ENCODE peak calls at places on chromosomes 4 and X, in four cellular contexts. H is fibroblast of lung, G is GM23248, I is AG10803. J is an unnamed sample.

GRCh38 chrX:98362630-98363029 is 1478.9 kb downstream of the RPA4 start:
- DNase-seq in G (no peak), H (no peak), I (no peak), J (no peak)

GRCh38 chr4:164890691-164891090 is 13.7 kb downstream of the APELA start:
- DNase-seq in G (no peak), I (no peak), H (no peak), J (no peak)

GRCh38 chr4:155405059-155405458 is 28.3 kb upstream of the MAP9 start:
- DNase-seq in I (no peak), G (no peak), H (no peak), J (no peak)

GRCh38 chr4:53997901-53998300 is 66.5 kb downstream of the CHIC2 start:
- DNase-seq in G (no peak), H (peak), I (no peak), J (no peak)

GRCh38 chr4:154004028-154004427 is 215.1 kb upstream of the SFRP2 start:
- DNase-seq in H (peak), G (peak), I (peak), J (no peak)

GRCh38 chr4:55116450-55116849 is 8.9 kb downstream of the KDR start:
- DNase-seq in H (peak), G (peak), I (peak), J (no peak)

GRCh38 chr4:186170966-186171365 is 20.4 kb upstream of the CYP4V2 start:
- DNase-seq in H (no peak), I (no peak), G (no peak), J (no peak)

GRCh38 chr4:46270986-46271596 is 118.8 kb downstream of the GABRA2 start:
- DNase-seq in H (peak), I (peak), G (peak), J (peak)

GRCh38 chr4:109169160-109169559 is 133.3 kb downstream of the COL25A1 start:
- DNase-seq in I (no peak), G (peak), H (peak), J (no peak)

GRCh38 chrX:44829836-44830235 is 14.0 kb upstream of the DUSP21 start:
- DNase-seq in H (no peak), G (no peak), I (no peak), J (no peak)

GRCh38 chr4:145951931-145952330 is 13.3 kb upstream of the ZNF827 start:
- DNase-seq in H (no peak), G (peak), I (no peak), J (no peak)

GRCh38 chrX:115413246-115413878 is 123.8 kb downstream of the LUZP4 start:
- DNase-seq in I (no peak), G (peak), H (peak), J (no peak)

GRCh38 chr4:95038791-95039190 is 281.0 kb downstream of the BMPR1B start:
- DNase-seq in I (no peak), H (peak), G (no peak), J (no peak)

GRCh38 chr4:138868562-138868961 is 147.0 kb upstream of the NOCT start:
- DNase-seq in H (peak), I (no peak), G (peak), J (no peak)

GRCh38 chr4:44725166-44725565 is 1.2 kb downstream of the GNPDA2 start:
- DNase-seq in G (peak), I (peak), H (peak), J (peak)

GRCh38 chr4:186725422-186726149 is 1.9 kb upstream of the FAT1 start:
- DNase-seq in H (peak), G (peak), I (peak), J (peak)

GRCh38 chr4:163380703-163381102 is 37.0 kb downstream of the NPY5R start:
- DNase-seq in H (no peak), I (no peak), G (no peak), J (no peak)

GRCh38 chrX:373641-374471 is 12.9 kb downstream of the PPP2R3B start:
- DNase-seq in G (peak), I (peak), H (peak), J (peak)

GRCh38 chrX:21764043-21764442 is 6.1 kb upstream of the SMPX start:
- DNase-seq in H (no peak), G (no peak), I (no peak), J (no peak)

GRCh38 chr4:169931996-169932395 is 94.2 kb downstream of the MFAP3L start:
- DNase-seq in G (no peak), I (no peak), H (no peak), J (no peak)

GRCh38 chrX:117936162-117936561 is 180.4 kb downstream of the KLHL13 start:
- DNase-seq in H (no peak), I (no peak), G (no peak), J (no peak)

GRCh38 chr4:48635310-48635709 is 144.8 kb downstream of the FRYL start:
- DNase-seq in G (peak), H (peak), I (peak), J (no peak)

GRCh38 chr4:156608651-156609050 is 362.9 kb downstream of the PDGFC start:
- DNase-seq in H (peak), I (no peak), G (no peak), J (no peak)

GRCh38 chr4:48705609-48706008 is 74.5 kb downstream of the FRYL start:
- DNase-seq in G (no peak), I (no peak), H (no peak), J (no peak)

GRCh38 chr4:161320377-161320776 is 843.4 kb downstream of the FSTL5 start:
- DNase-seq in H (peak), I (peak), G (peak), J (peak)

GRCh38 chr4:186029731-186030421 is 39.1 kb upstream of the TLR3 start:
- DNase-seq in I (peak), G (peak), H (peak), J (no peak)

GRCh38 chr4:121764303-121764701 is 662 bp downstream of the SMIM43 start:
- DNase-seq in G (no peak), H (no peak), I (no peak), J (no peak)
- H3K4me3 ChIP-seq in G (peak), H (peak), I (peak), J (no peak)

GRCh38 chr4:76690906-76691275 is 207.1 kb downstream of the SOWAHB start:
- DNase-seq in I (peak), G (peak), H (no peak), J (no peak)
- H3K4me3 ChIP-seq in I (peak), G (peak), H (peak), J (peak)

DNA sequence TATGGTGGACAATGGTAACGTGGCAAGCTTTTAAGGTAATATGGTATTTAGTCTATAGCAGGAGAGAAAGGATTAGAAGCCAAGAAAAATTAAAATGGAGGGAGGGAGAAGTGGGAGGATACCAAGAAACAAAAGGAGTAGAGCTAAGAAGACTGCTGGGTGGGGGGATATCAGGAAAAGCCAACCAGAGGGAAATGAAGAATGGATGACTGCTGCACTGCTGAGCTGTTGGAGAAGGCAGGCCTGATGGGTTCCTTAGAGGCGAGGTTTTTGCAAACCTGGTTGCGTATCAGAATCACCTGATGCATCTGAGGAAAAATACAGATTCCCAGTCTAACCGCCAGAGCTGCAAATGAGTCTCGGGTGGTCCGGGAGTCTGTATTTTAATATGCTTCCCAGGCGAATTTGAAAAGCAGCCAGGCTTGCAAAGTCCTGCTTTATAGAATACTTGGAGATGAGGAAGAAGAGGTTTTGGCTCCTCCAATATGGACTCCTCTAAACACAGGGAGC is 1.5 kb downstream of the PGRMC1 start:
- DNase-seq in G (peak), H (no peak), I (no peak), J (no peak)
- H3K4me3 ChIP-seq in G (peak), H (peak), I (peak), J (peak)

GRCh38 chr4:16056681-16057400 is 27.0 kb downstream of the PROM1 start:
- DNase-seq in I (no peak), G (no peak), H (no peak), J (no peak)
- H3K4me3 ChIP-seq in I (no peak), G (no peak), H (no peak), J (no peak)

GRCh38 chrX:131063613-131064012 is 5.5 kb downstream of the ARHGAP36 start:
- DNase-seq in G (no peak), I (no peak), H (no peak), J (peak)

GRCh38 chrX:131066237-131066636 is 8.1 kb downstream of the ARHGAP36 start:
- DNase-seq in H (no peak), G (no peak), I (no peak), J (no peak)

GRCh38 chrX:131067216-131067615 is 9.1 kb downstream of the ARHGAP36 start:
- DNase-seq in G (no peak), H (no peak), I (no peak), J (no peak)

GRCh38 chrX:131068945-131069719 is 11.0 kb downstream of the ARHGAP36 start:
- DNase-seq in I (peak), G (peak), H (peak), J (peak)

GRCh38 chrX:131067846-131068745 is 9.9 kb downstream of the ARHGAP36 start:
- DNase-seq in I (no peak), G (no peak), H (no peak), J (no peak)
- H3K4me3 ChIP-seq in I (no peak), G (no peak), H (no peak), J (no peak)

DNA sequence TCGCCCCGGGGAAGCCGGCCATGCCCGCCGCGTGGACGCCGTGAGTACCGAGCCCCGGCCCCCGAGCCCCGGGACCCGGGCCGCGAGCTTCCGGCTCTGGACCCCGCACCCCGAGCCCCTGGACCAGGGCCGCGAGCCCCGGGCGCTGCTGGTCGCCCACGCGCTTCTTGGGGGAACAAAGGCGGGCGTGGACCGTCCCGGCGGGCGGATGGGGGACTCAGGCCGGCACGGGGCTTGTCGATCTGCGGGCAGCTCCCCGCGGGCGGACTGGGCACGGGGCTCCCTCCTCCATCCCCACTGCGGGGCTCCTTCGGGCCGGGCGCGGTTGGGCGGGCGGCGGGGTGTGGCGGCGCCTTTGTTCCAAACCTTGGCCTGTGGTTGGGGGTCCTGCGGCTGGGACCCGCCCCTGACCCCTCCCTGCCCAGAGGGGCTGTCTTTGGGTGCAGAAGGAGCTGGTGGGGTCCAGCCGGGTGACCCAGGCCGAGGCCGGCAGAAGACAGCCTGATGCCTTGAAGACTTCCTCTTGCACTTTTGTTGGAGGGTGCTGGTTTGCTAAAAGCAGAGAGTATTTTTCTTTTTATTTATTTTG is 25.2 kb upstream of the ADD1 start:
- DNase-seq in G (peak), H (no peak), I (no peak), J (no peak)
- H3K4me3 ChIP-seq in G (peak), H (peak), I (peak), J (peak)

GRCh38 chrX:151697537-151697936 is 2.3 kb downstream of the PRRG3 start:
- DNase-seq in I (peak), G (peak), H (peak), J (no peak)

GRCh38 chrX:151695583-151695930 is 299 bp downstream of the PRRG3 start:
- DNase-seq in H (no peak), G (no peak), I (no peak), J (no peak)

GRCh38 chrX:151694121-151694520 is 1.1 kb upstream of the PRRG3 start:
- DNase-seq in H (no peak), I (no peak), G (no peak), J (no peak)

GRCh38 chrX:151692825-151693224 is 2.4 kb upstream of the PRRG3 start:
- DNase-seq in H (no peak), G (no peak), I (no peak), J (no peak)

GRCh38 chrX:151694661-151695582 is at the start of gene PRRG3:
- DNase-seq in H (no peak), I (no peak), G (no peak), J (no peak)
- H3K4me3 ChIP-seq in H (no peak), I (no peak), G (no peak), J (no peak)

J was measured in SJCRH30.